ENCODE peak calls at places on chromosomes 5 and 9, in seven cellular contexts. V is GM12865, K is cardiac muscle cell, H is AG10803, D is fibroblast of mammary gland, M is progenitor cell of endocrine pancreas, R is tibial nerve. B is an unnamed sample.
A peak's percentile ranks its signal among the peaks of the same experiment; 100 is the strongest.

GRCh38 chr5:76371955-76372319 is 31.1 kb upstream of the IQGAP2 start:
- DNase-seq in V (no peak), K (no peak), H (no peak), D (peak; percentile 26), M (no peak), R (no peak), B (no peak)

GRCh38 chr9:35828716-35829083 is at the start of gene FAM221B:
- DNase-seq in V (no peak), K (no peak), H (no peak), D (no peak), M (peak; percentile 34), R (no peak), B (peak; percentile 29)

GRCh38 chr9:115923903-115924668 is 229.5 kb upstream of the PAPPA start:
- DNase-seq in V (no peak), K (peak; percentile 97), H (peak; percentile 59), D (peak; percentile 84), M (no peak), R (no peak), B (no peak)

GRCh38 chr5:141319202-141319601 is 1.4 kb downstream of the TAF7 start:
- DNase-seq in V (no peak), K (no peak), H (no peak), D (no peak), M (no peak), R (no peak), B (no peak)

GRCh38 chr9:109307380-109308240 is 13.2 kb downstream of the EPB41L4B start:
- DNase-seq in V (no peak), K (no peak), H (no peak), D (no peak), M (no peak), R (no peak), B (no peak)

GRCh38 chr5:66860199-66860975 is 264.2 kb downstream of the MAST4 start:
- DNase-seq in V (no peak), K (peak; percentile 67), H (peak; percentile 3), D (peak; percentile 27), M (no peak), R (no peak), B (no peak)

GRCh38 chr5:88480766-88481499 is 212.3 kb upstream of the TMEM161B start:
- DNase-seq in V (no peak), K (peak; percentile 1), H (peak; percentile 46), D (peak; percentile 15), M (no peak), R (no peak), B (no peak)

GRCh38 chr9:137427454-137428310 is 4.5 kb downstream of the NOXA1 start:
- DNase-seq in V (no peak), K (no peak), H (no peak), D (no peak), M (no peak), R (no peak), B (no peak)

GRCh38 chr9:109487247-109487646 is 10.9 kb downstream of the PTPN3 start:
- DNase-seq in V (peak; percentile 28), K (no peak), H (no peak), D (no peak), M (no peak), R (no peak), B (no peak)

GRCh38 chr5:150653145-150653761 is 7.8 kb upstream of the MYOZ3 start:
- DNase-seq in V (no peak), K (peak; percentile 53), H (peak; percentile 61), D (peak; percentile 64), M (no peak), R (no peak), B (no peak)

GRCh38 chr5:77033338-77033737 is 3.1 kb downstream of the AGGF1 start:
- DNase-seq in V (no peak), K (no peak), H (no peak), D (no peak), M (no peak), R (no peak), B (no peak)

GRCh38 chr9:120999317-120999716 is 50.8 kb downstream of the C5 start:
- DNase-seq in V (no peak), K (no peak), H (no peak), D (no peak), M (no peak), R (no peak), B (no peak)

GRCh38 chr5:7415123-7415522 is 19.2 kb downstream of the ADCY2 start:
- DNase-seq in V (no peak), K (no peak), H (no peak), D (no peak), M (no peak), R (no peak), B (no peak)

GRCh38 chr9:72038408-72038807 is 22.0 kb downstream of the C9orf57 start:
- DNase-seq in V (no peak), K (peak; percentile 79), H (no peak), D (no peak), M (no peak), R (no peak), B (no peak)

GRCh38 chr5:34749431-34749872 is 89.5 kb upstream of the TTC23L start:
- DNase-seq in V (no peak), K (peak; percentile 66), H (peak; percentile 98), D (peak; percentile 90), M (no peak), R (no peak), B (no peak)

GRCh38 chr5:68299575-68299974 is 84.0 kb downstream of the PIK3R1 start:
- DNase-seq in V (no peak), K (no peak), H (peak; percentile 29), D (no peak), M (no peak), R (no peak), B (no peak)

GRCh38 chr9:21815643-21816042 is 13.2 kb downstream of the MTAP start:
- DNase-seq in V (no peak), K (no peak), H (no peak), D (no peak), M (no peak), R (no peak), B (no peak)

GRCh38 chr9:34653131-34653530 is 1.1 kb downstream of the IL11RA start:
- DNase-seq in V (no peak), K (peak; percentile 61), H (peak; percentile 77), D (peak; percentile 41), M (no peak), R (no peak), B (no peak)

GRCh38 chr9:131500939-131501541 is 1.7 kb upstream of the POMT1 start:
- DNase-seq in V (no peak), K (peak; percentile 40), H (peak; percentile 70), D (peak; percentile 71), M (no peak), R (no peak), B (no peak)

GRCh38 chr5:166338801-166339200 is 1952.6 kb upstream of the WWC1 start:
- DNase-seq in V (no peak), K (peak; percentile 77), H (no peak), D (no peak), M (no peak), R (no peak), B (no peak)

GRCh38 chr5:109476292-109476691 is 66.5 kb upstream of the PJA2 start:
- DNase-seq in V (no peak), K (no peak), H (no peak), D (no peak), M (no peak), R (no peak), B (no peak)

GRCh38 chr5:137497396-137498290 is 1.5 kb downstream of the SPOCK1 start:
- DNase-seq in V (no peak), K (no peak), H (no peak), D (no peak), M (no peak), R (no peak), B (no peak)

GRCh38 chr5:40410939-40411635 is 268.6 kb upstream of the PTGER4 start:
- DNase-seq in V (no peak), K (peak; percentile 84), H (peak; percentile 34), D (peak; percentile 53), M (no peak), R (no peak), B (no peak)

GRCh38 chr5:62714246-62714645 is 135.6 kb downstream of the LRRC70 start:
- DNase-seq in V (no peak), K (no peak), H (no peak), D (no peak), M (no peak), R (no peak), B (no peak)

GRCh38 chr9:105148328-105149006 is 96.0 kb upstream of the SLC44A1 start:
- DNase-seq in V (no peak), K (no peak), H (no peak), D (no peak), M (no peak), R (no peak), B (no peak)

GRCh38 chr5:141421489-141421855 is 621 bp downstream of the PCDHGA11 start:
- DNase-seq in V (no peak), K (no peak), H (no peak), D (no peak), M (no peak), R (no peak), B (no peak)

GRCh38 chr5:120684749-120685415 is 220.8 kb downstream of the PRR16 start:
- DNase-seq in V (peak; percentile 1), K (peak; percentile 6), H (peak; percentile 25), D (peak; percentile 11), M (no peak), R (no peak), B (no peak)

GRCh38 chr9:116322521-116322920 is 168.9 kb downstream of the PAPPA start:
- DNase-seq in V (no peak), K (peak; percentile 82), H (peak; percentile 74), D (peak; percentile 39), M (no peak), R (no peak), B (no peak)

GRCh38 chr5:81207009-81207408 is 26.1 kb upstream of the CKMT2 start:
- DNase-seq in V (peak; percentile 35), K (peak; percentile 25), H (peak; percentile 13), D (no peak), M (no peak), R (no peak), B (no peak)
- TF ChIP-seq CTCF in V (peak; percentile 35), K (peak; percentile 38), H (peak; percentile 29), D (peak; percentile 15), M (no peak), R (no peak), B (peak; percentile 15)

GRCh38 chr5:116361171-116361967 is 213.3 kb downstream of the SEMA6A start:
- DNase-seq in V (no peak), K (peak; percentile 55), H (peak; percentile 15), D (peak; percentile 14), M (peak; percentile 44), R (no peak), B (no peak)
- TF ChIP-seq CTCF in V (no peak), K (peak; percentile 35), H (no peak), D (no peak), M (peak; percentile 45), R (no peak), B (no peak)

DNA sequence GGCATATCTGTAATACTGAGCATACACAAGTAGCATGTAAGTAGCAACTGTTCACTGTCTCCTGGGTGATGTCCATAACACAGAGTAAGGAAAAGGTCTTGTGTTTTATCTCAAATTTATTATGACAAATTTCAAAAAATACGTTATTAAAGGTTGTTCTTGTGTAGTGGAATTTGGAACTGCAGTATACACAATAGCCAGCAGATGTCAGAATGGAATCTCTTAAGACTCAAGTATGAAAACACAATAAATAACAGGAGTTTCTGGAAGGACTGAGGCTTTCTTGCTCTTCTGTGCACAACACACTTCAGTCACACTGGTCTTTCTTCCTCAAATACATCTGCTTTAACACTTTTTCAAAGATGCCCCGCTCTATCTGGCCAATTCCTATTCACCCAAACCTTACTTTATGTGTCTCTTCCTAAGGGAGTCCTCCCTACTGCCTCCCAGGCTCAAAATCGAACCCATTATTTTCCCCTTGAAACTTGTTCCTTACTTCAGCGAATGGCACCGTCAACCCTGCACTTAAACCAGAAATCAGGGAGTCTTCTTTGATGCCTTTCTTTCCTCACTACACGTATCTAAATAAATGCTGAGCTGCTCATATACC is 6.5 kb upstream of the FBXO10 start:
- DNase-seq in V (peak; percentile 70), K (peak; percentile 81), H (peak; percentile 76), D (peak; percentile 82), M (no peak), R (no peak), B (peak; percentile 29)
- TF ChIP-seq CTCF in V (peak; percentile 57), K (peak; percentile 73), H (peak; percentile 83), D (peak; percentile 71), M (peak; percentile 64), R (peak; percentile 69), B (peak; percentile 74)

GRCh38 chr5:152593388-152593787 is 188.3 kb upstream of the NMUR2 start:
- DNase-seq in V (peak; percentile 5), K (no peak), H (no peak), D (peak; percentile 1), M (no peak), R (no peak), B (peak; percentile 2)
- TF ChIP-seq CTCF in V (peak; percentile 17), K (no peak), H (no peak), D (no peak), M (peak; percentile 27), R (no peak), B (peak; percentile 33)